ENCODE peak calls at places on chromosomes 4 and X, in six cellular contexts. H is suprapubic skin, B is spleen, Z is K562, F is uterus, L is heart left ventricle. X is an unnamed sample.

GRCh38 chr4:164904336-164904735 is 27.4 kb downstream of the APELA start:
- DNase-seq in H (no peak), B (no peak), Z (no peak), F (no peak), L (no peak), X (no peak)

GRCh38 chrX:104253567-104254441 is 929 bp downstream of the ESX1 start:
- DNase-seq in H (no peak), B (no peak), Z (no peak), F (no peak), L (no peak), X (no peak)

GRCh38 chr4:109301691-109302365 is 630 bp downstream of the COL25A1 start:
- DNase-seq in H (no peak), B (no peak), Z (no peak), F (no peak), L (no peak), X (no peak)

GRCh38 chrX:20252392-20253231 is 14.1 kb downstream of the RPS6KA3 start:
- DNase-seq in H (peak; percentile 59), B (peak; percentile 82), Z (peak; percentile 43), F (no peak), L (peak; percentile 40), X (peak; percentile 49)

GRCh38 chr4:15720846-15721245 is 18.0 kb downstream of the BST1 start:
- DNase-seq in H (no peak), B (no peak), Z (no peak), F (no peak), L (no peak), X (no peak)

GRCh38 chr4:157121396-157121795 is 45.4 kb downstream of the GLRB start:
- DNase-seq in H (no peak), B (no peak), Z (no peak), F (no peak), L (no peak), X (no peak)

GRCh38 chr4:86296865-86297264 is 63.0 kb downstream of the MAPK10 start:
- DNase-seq in H (no peak), B (no peak), Z (no peak), F (no peak), L (no peak), X (no peak)

GRCh38 chrX:44733931-44734330 is 109.9 kb upstream of the DUSP21 start:
- DNase-seq in H (no peak), B (no peak), Z (no peak), F (no peak), L (no peak), X (no peak)

GRCh38 chr4:140238353-140239041 is 84.5 kb upstream of the MAML3 start:
- DNase-seq in H (peak; percentile 91), B (no peak), Z (no peak), F (peak; percentile 90), L (peak; percentile 86), X (peak; percentile 70)

GRCh38 chr4:2363056-2363719 is 55.3 kb downstream of the ZFYVE28 start:
- DNase-seq in H (no peak), B (no peak), Z (no peak), F (no peak), L (no peak), X (no peak)

GRCh38 chr4:123517971-123518370 is 121.4 kb downstream of the SPRY1 start:
- DNase-seq in H (no peak), B (no peak), Z (no peak), F (no peak), L (no peak), X (no peak)

GRCh38 chr4:153497988-153498967 is 32.1 kb downstream of the TMEM131L start:
- DNase-seq in H (no peak), B (no peak), Z (no peak), F (peak; percentile 53), L (no peak), X (no peak)

GRCh38 chr4:98482847-98483806 is 175.3 kb downstream of the TSPAN5 start:
- DNase-seq in H (no peak), B (no peak), Z (no peak), F (no peak), L (no peak), X (no peak)

GRCh38 chrX:137574784-137575298 is 8.9 kb downstream of the ZIC3 start:
- DNase-seq in H (no peak), B (no peak), Z (no peak), F (no peak), L (no peak), X (no peak)

GRCh38 chr4:54254116-54254914 is 25.2 kb downstream of the PDGFRA start:
- DNase-seq in H (no peak), B (no peak), Z (no peak), F (no peak), L (no peak), X (no peak)

GRCh38 chrX:43481601-43482000 is 174.5 kb upstream of the MAOA start:
- DNase-seq in H (no peak), B (no peak), Z (peak; percentile 4), F (no peak), L (no peak), X (no peak)

GRCh38 chrX:97267376-97267775 is 383.7 kb downstream of the RPA4 start:
- DNase-seq in H (no peak), B (no peak), Z (no peak), F (no peak), L (no peak), X (no peak)

GRCh38 chr4:173247316-173247715 is 78.7 kb downstream of the GALNT7 start:
- DNase-seq in H (no peak), B (no peak), Z (no peak), F (no peak), L (no peak), X (no peak)

GRCh38 chr4:108114503-108114902 is 54.2 kb downstream of the LEF1 start:
- DNase-seq in H (no peak), B (no peak), Z (peak; percentile 67), F (no peak), L (no peak), X (no peak)

GRCh38 chr4:2714071-2714770 is 41.9 kb downstream of the TNIP2 start:
- DNase-seq in H (peak; percentile 53), B (peak; percentile 42), Z (no peak), F (no peak), L (peak; percentile 56), X (no peak)

GRCh38 chrX:106802063-106802387 is 448 bp upstream of the TBC1D8B start:
- DNase-seq in H (no peak), B (no peak), Z (no peak), F (no peak), L (no peak), X (no peak)

GRCh38 chr4:147339116-147339515 is 141.8 kb upstream of the EDNRA start:
- DNase-seq in H (no peak), B (no peak), Z (no peak), F (no peak), L (no peak), X (no peak)

GRCh38 chrX:65874765-65875164 is 165.1 kb downstream of the VSIG4 start:
- DNase-seq in H (no peak), B (no peak), Z (peak; percentile 26), F (no peak), L (no peak), X (no peak)

GRCh38 chr4:148052448-148052847 is 320.6 kb downstream of the ARHGAP10 start:
- DNase-seq in H (no peak), B (no peak), Z (no peak), F (no peak), L (no peak), X (no peak)

GRCh38 chr4:52824603-52825310 is 37.4 kb upstream of the RASL11B start:
- DNase-seq in H (no peak), B (no peak), Z (no peak), F (no peak), L (peak; percentile 44), X (no peak)

GRCh38 chr4:37675587-37676290 is 10.4 kb downstream of the RELL1 start:
- DNase-seq in H (no peak), B (no peak), Z (no peak), F (no peak), L (no peak), X (no peak)

GRCh38 chr4:182854466-182854865 is 62.7 kb downstream of the DCTD start:
- DNase-seq in H (no peak), B (peak; percentile 20), Z (no peak), F (no peak), L (no peak), X (no peak)

GRCh38 chr4:156388826-156389225 is 435.2 kb upstream of the CTSO start:
- DNase-seq in H (no peak), B (no peak), Z (no peak), F (no peak), L (no peak), X (no peak)

GRCh38 chr4:6640292-6641163 is at the start of gene MRFAP1:
- DNase-seq in H (peak; percentile 96), B (peak; percentile 97), Z (peak; percentile 95), F (peak; percentile 96), L (peak; percentile 96), X (peak; percentile 92)
- TF ChIP-seq POLR2A in H (no peak), B (peak; percentile 57), Z (peak; percentile 94), F (peak; percentile 48), L (no peak), X (peak; percentile 74)

GRCh38 chr4:150280975-150281374 is 202.7 kb downstream of the DCLK2 start:
- DNase-seq in H (no peak), B (no peak), Z (no peak), F (no peak), L (no peak), X (no peak)
- H3K27ac ChIP-seq in H (no peak overlapping the region), B (no peak overlapping the region), Z (no peak overlapping the region), F (peak overlapping the region; percentile 7), L (no peak overlapping the region), X (no peak overlapping the region)

DNA sequence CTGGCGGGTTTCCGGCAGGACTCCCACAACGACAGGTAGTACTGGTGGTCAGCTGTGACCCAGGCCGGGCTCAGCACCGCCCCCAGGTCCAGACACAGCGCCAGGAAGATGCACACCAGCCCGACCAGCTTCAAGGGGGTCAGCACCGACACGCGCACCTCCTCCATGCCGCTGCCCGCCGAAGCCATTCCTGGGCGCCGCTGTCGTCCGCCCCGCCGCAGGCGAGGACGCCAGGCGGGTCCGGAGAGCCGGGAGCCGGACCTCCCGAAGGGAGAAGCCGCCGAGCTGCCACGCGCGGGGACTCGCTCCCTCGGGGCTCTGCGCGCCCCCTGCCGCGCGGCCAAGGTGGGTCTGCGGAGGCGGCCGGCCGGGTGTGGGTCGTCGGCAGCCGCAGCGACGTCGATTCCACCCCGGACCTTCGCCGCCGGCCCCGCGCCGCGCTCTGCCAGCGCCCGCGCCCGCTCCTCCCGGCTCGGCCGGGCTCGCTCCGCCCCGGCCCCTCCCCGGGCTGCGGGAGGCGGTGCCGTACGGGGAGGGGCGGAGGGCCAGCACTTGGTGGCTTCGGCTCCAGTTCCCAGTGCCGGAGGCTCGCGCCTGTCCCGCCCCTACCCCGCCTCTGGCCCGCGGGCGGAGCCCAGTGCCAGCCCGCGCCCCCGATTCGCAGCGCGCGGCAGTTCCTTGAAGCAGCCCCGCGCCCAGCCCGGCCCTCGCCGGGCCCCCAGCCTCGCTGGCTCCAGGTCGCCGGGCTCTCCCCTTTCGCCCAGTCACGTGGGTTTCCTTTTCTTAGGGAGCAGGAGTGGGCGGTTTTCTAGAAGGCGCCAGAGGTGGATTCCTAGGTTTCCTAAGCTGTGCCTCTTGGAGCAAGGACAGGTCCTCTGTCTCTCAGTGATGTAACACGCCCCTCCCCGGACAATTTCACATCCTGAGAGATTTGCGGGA is at the start of gene TMEM47:
- DNase-seq in H (peak; percentile 74), B (peak; percentile 73), Z (peak; percentile 42), F (peak; percentile 77), L (peak; percentile 78), X (peak; percentile 67)
- TF ChIP-seq POLR2A in H (peak; percentile 25), B (no peak), Z (no peak), F (peak; percentile 76), L (peak; percentile 32), X (no peak)

DNA sequence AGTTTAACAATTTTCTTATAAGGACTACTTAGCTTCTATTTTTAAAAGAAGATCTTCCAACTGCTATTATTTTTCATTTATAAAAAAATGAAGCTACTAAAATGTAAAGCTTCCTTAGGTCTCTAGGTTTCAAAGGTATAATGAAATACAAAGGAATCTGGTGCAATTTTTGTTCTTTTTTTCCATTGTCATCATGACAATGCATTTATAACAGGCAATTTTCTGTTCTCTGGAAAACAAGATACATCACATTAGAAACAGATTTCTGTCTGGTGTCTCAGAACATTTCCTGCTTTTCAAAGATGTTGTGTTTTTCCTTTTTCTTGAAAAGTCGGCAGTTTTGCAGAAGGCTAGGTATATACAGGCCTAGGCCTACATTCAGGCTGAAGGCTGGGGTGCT is 63.6 kb upstream of the ATP8A1 start:
- DNase-seq in H (no peak), B (no peak), Z (no peak), F (no peak), L (no peak), X (no peak)
- H3K27ac ChIP-seq in H (no peak overlapping the region), B (no peak overlapping the region), Z (no peak overlapping the region), F (no peak overlapping the region), L (no peak overlapping the region), X (no peak overlapping the region)